ENCODE peak calls at places on chromosome 3, in five cellular contexts. A is activated CD8-positive, alpha-beta T cell treated with anti-CD3 and anti-CD28 coated beads for 36 hours; M is fibroblast of lung; X is stomach; N is tibial artery. U is an unnamed sample.
A peak's percentile ranks its signal among the peaks of the same experiment; 100 is the strongest.

GRCh38 chr3:139534992-139535879 is 4.3 kb downstream of the RBP1 start:
- DNase-seq in A (no peak), M (peak; percentile 90), X (peak; percentile 51), N (peak; percentile 86), U (peak; percentile 30)

GRCh38 chr3:71581981-71582611 is 1.4 kb downstream of the FOXP1 start:
- DNase-seq in A (peak; percentile 69), M (no peak), X (peak; percentile 53), N (peak; percentile 73), U (peak; percentile 60)

GRCh38 chr3:79769234-79769633 is 1.4 kb upstream of the ROBO1 start:
- DNase-seq in A (no peak), M (no peak), X (no peak), N (no peak), U (no peak)

GRCh38 chr3:106518516-106518915 is 649.7 kb upstream of the CBLB start:
- DNase-seq in A (no peak), M (peak; percentile 16), X (no peak), N (no peak), U (no peak)

GRCh38 chr3:10090181-10090580 is 17.9 kb downstream of the FANCD2OS start:
- DNase-seq in A (no peak), M (no peak), X (peak; percentile 51), N (no peak), U (peak; percentile 22)

GRCh38 chr3:154885016-154885415 is 195.1 kb upstream of the MME start:
- DNase-seq in A (no peak), M (peak; percentile 89), X (no peak), N (no peak), U (no peak)

GRCh38 chr3:14253983-14254382 is 75.4 kb downstream of the LSM3 start:
- DNase-seq in A (no peak), M (no peak), X (no peak), N (no peak), U (no peak)

GRCh38 chr3:128488636-128488994 is 4.4 kb downstream of the GATA2 start:
- DNase-seq in A (no peak), M (no peak), X (no peak), N (no peak), U (no peak)

GRCh38 chr3:43692085-43692484 is 1.3 kb downstream of the ABHD5 start:
- DNase-seq in A (no peak), M (peak; percentile 28), X (no peak), N (no peak), U (no peak)

GRCh38 chr3:61832375-61833229 is 271.2 kb downstream of the PTPRG start:
- DNase-seq in A (no peak), M (peak; percentile 54), X (no peak), N (no peak), U (no peak)

GRCh38 chr3:179797192-179797591 is 144.4 kb downstream of the USP13 start:
- DNase-seq in A (no peak), M (no peak), X (no peak), N (no peak), U (no peak)

GRCh38 chr3:143267984-143268383 is 148.4 kb downstream of the CHST2 start:
- DNase-seq in A (no peak), M (no peak), X (no peak), N (no peak), U (no peak)

GRCh38 chr3:107816082-107816481 is 274.7 kb downstream of the CD47 start:
- DNase-seq in A (no peak), M (no peak), X (no peak), N (no peak), U (no peak)

GRCh38 chr3:25664066-25664809 is 469 bp downstream of the TOP2B start:
- DNase-seq in A (peak; percentile 79), M (peak; percentile 39), X (peak; percentile 68), N (peak; percentile 71), U (peak; percentile 81)

GRCh38 chr3:166829896-166830295 is 550.2 kb downstream of the ZBBX start:
- DNase-seq in A (no peak), M (no peak), X (no peak), N (no peak), U (no peak)

GRCh38 chr3:44914936-44915335 is 40.5 kb downstream of the TGM4 start:
- DNase-seq in A (no peak), M (no peak), X (no peak), N (no peak), U (no peak)

GRCh38 chr3:185733980-185734724 is 90.7 kb downstream of the IGF2BP2 start:
- DNase-seq in A (peak; percentile 31), M (peak; percentile 89), X (peak; percentile 59), N (no peak), U (peak; percentile 82)

GRCh38 chr3:104102386-104102785 is 1264.3 kb upstream of the ALCAM start:
- DNase-seq in A (peak; percentile 10), M (peak; percentile 59), X (no peak), N (no peak), U (no peak)

GRCh38 chr3:38554127-38554827 is 58.1 kb downstream of the EXOG start:
- DNase-seq in A (no peak), M (no peak), X (peak; percentile 11), N (no peak), U (no peak)

GRCh38 chr3:121073011-121073410 is 165.0 kb downstream of the STXBP5L start:
- DNase-seq in A (no peak), M (no peak), X (no peak), N (no peak), U (no peak)

GRCh38 chr3:16205156-16205870 is 30.8 kb downstream of the GALNT15 start:
- DNase-seq in A (peak; percentile 15), M (no peak), X (no peak), N (no peak), U (no peak)

GRCh38 chr3:34882764-34883163 is 756.6 kb upstream of the ARPP21 start:
- DNase-seq in A (no peak), M (no peak), X (no peak), N (no peak), U (no peak)

GRCh38 chr3:38992117-38992779 is 59.5 kb downstream of the SCN11A start:
- DNase-seq in A (no peak), M (peak; percentile 59), X (no peak), N (no peak), U (no peak)

GRCh38 chr3:138188013-138188352 is 882 bp downstream of the ARMC8 start:
- DNase-seq in A (no peak), M (peak; percentile 83), X (no peak), N (peak; percentile 40), U (no peak)

GRCh38 chr3:63921741-63922482 is 9.7 kb upstream of the SCAANT1 start:
- DNase-seq in A (no peak), M (no peak), X (no peak), N (no peak), U (no peak)

GRCh38 chr3:184005981-184006507 is 11.6 kb downstream of the ABCC5 start:
- DNase-seq in A (peak; percentile 37), M (peak; percentile 35), X (peak; percentile 90), N (peak; percentile 50), U (peak; percentile 93)

GRCh38 chr3:156143136-156143535 is 22.8 kb downstream of the KCNAB1 start:
- DNase-seq in A (no peak), M (no peak), X (no peak), N (no peak), U (no peak)

GRCh38 chr3:133663569-133664313 is 2.0 kb upstream of the TOPBP1 start:
- DNase-seq in A (peak; percentile 42), M (peak; percentile 56), X (no peak), N (no peak), U (peak; percentile 37)

GRCh38 chr3:38646062-38646461 is 3.4 kb downstream of the SCN5A start:
- DNase-seq in A (no peak), M (no peak), X (no peak), N (no peak), U (no peak)

GRCh38 chr3:87298111-87298718 is 21.8 kb upstream of the POU1F1 start:
- DNase-seq in A (no peak), M (peak; percentile 54), X (no peak), N (no peak), U (no peak)

GRCh38 chr3:12571986-12572385 is 15.1 kb downstream of the MKRN2 start:
- DNase-seq in A (no peak), M (no peak), X (no peak), N (no peak), U (no peak)

GRCh38 chr3:185727873-185728272 is 97.0 kb downstream of the IGF2BP2 start:
- DNase-seq in A (no peak), M (no peak), X (no peak), N (no peak), U (no peak)

GRCh38 chr3:98010194-98010882 is 24.8 kb downstream of the GABRR3 start:
- DNase-seq in A (no peak), M (no peak), X (no peak), N (no peak), U (no peak)
- TF ChIP-seq CTCF in A (no peak), M (no peak), X (no peak), N (no peak), U (no peak)

GRCh38 chr3:112635674-112636073 is 5.3 kb downstream of the CCDC80 start:
- DNase-seq in A (no peak), M (peak; percentile 98), X (no peak), N (peak; percentile 60), U (peak; percentile 30)
- TF ChIP-seq CTCF in A (no peak), M (peak; percentile 20), X (no peak), N (no peak), U (no peak)

GRCh38 chr3:72587282-72587681 is 261.0 kb downstream of the SHQ1 start:
- DNase-seq in A (no peak), M (no peak), X (no peak), N (no peak), U (no peak)
- TF ChIP-seq CTCF in A (no peak), M (no peak), X (no peak), N (no peak), U (no peak)

GRCh38 chr3:55017876-55018275 is 90.0 kb upstream of the LRTM1 start:
- DNase-seq in A (no peak), M (no peak), X (no peak), N (no peak), U (no peak)

GRCh38 chr3:55012091-55012490 is 84.2 kb upstream of the LRTM1 start:
- DNase-seq in A (no peak), M (no peak), X (no peak), N (no peak), U (no peak)

GRCh38 chr3:55009372-55009771 is 81.5 kb upstream of the LRTM1 start:
- DNase-seq in A (no peak), M (no peak), X (no peak), N (no peak), U (no peak)

GRCh38 chr3:55014081-55014480 is 86.2 kb upstream of the LRTM1 start:
- DNase-seq in A (no peak), M (no peak), X (no peak), N (no peak), U (no peak)

GRCh38 chr3:55013145-55013544 is 85.3 kb upstream of the LRTM1 start:
- DNase-seq in A (no peak), M (peak; percentile 39), X (no peak), N (no peak), U (no peak)
- TF ChIP-seq CTCF in A (no peak), M (no peak), X (no peak), N (no peak), U (no peak)

GRCh38 chr3:112654979-112655378 is 14.0 kb upstream of the CCDC80 start:
- DNase-seq in A (no peak), M (no peak), X (no peak), N (no peak), U (no peak)
- TF ChIP-seq CTCF in A (peak; percentile 26), M (no peak), X (no peak), N (no peak), U (no peak)

U was measured in colonic mucosa.